ENCODE peak calls at places on chromosomes 7 and 10, in seven cellular contexts. One of them, this sample, is unnamed.

GRCh38 chr10:51224610-51225230 is 150.4 kb downstream of the PRKG1 start:
- DNase-seq in activated T-helper 9 cell treated with anti-CD3 and anti-CD28 coated beads, Interleukin-2, amount 50 U/mL, for 16 hours: no peak
- DNase-seq in GM12878: no peak
- DNase-seq in nephron progenitor cell: no peak
- DNase-seq in cardiac fibroblast: peak; percentile 77
- DNase-seq in T-helper 9 cell: no peak
- DNase-seq in foreskin fibroblast: peak; percentile 90
- DNase-seq in this sample: no peak

GRCh38 chr7:130363156-130363847 is 17.0 kb upstream of the CPA1 start:
- DNase-seq in nephron progenitor cell: no peak
- DNase-seq in activated T-helper 9 cell treated with anti-CD3 and anti-CD28 coated beads, Interleukin-2, amount 50 U/mL, for 16 hours: no peak
- DNase-seq in cardiac fibroblast: peak; percentile 98
- DNase-seq in foreskin fibroblast: peak; percentile 98
- DNase-seq in GM12878: no peak
- DNase-seq in T-helper 9 cell: no peak
- DNase-seq in this sample: no peak

GRCh38 chr10:119161680-119162079 is 3.8 kb downstream of the SFXN4 start:
- DNase-seq in activated T-helper 9 cell treated with anti-CD3 and anti-CD28 coated beads, Interleukin-2, amount 50 U/mL, for 16 hours: no peak
- DNase-seq in foreskin fibroblast: peak; percentile 22
- DNase-seq in T-helper 9 cell: no peak
- DNase-seq in nephron progenitor cell: no peak
- DNase-seq in cardiac fibroblast: peak; percentile 31
- DNase-seq in GM12878: no peak
- DNase-seq in this sample: no peak

GRCh38 chr10:52955337-52955736 is 182.8 kb upstream of the MBL2 start:
- DNase-seq in T-helper 9 cell: no peak
- DNase-seq in activated T-helper 9 cell treated with anti-CD3 and anti-CD28 coated beads, Interleukin-2, amount 50 U/mL, for 16 hours: no peak
- DNase-seq in foreskin fibroblast: no peak
- DNase-seq in nephron progenitor cell: no peak
- DNase-seq in cardiac fibroblast: no peak
- DNase-seq in GM12878: no peak
- DNase-seq in this sample: no peak

GRCh38 chr7:95304990-95305389 is 19.3 kb downstream of the PON1 start:
- DNase-seq in T-helper 9 cell: no peak
- DNase-seq in foreskin fibroblast: no peak
- DNase-seq in nephron progenitor cell: no peak
- DNase-seq in activated T-helper 9 cell treated with anti-CD3 and anti-CD28 coated beads, Interleukin-2, amount 50 U/mL, for 16 hours: no peak
- DNase-seq in cardiac fibroblast: no peak
- DNase-seq in GM12878: no peak
- DNase-seq in this sample: no peak

GRCh38 chr7:93894426-93894825 is 3.9 kb upstream of the TFPI2 start:
- DNase-seq in activated T-helper 9 cell treated with anti-CD3 and anti-CD28 coated beads, Interleukin-2, amount 50 U/mL, for 16 hours: no peak
- DNase-seq in foreskin fibroblast: peak; percentile 23
- DNase-seq in GM12878: no peak
- DNase-seq in cardiac fibroblast: no peak
- DNase-seq in nephron progenitor cell: no peak
- DNase-seq in T-helper 9 cell: no peak
- DNase-seq in this sample: no peak

GRCh38 chr7:157043745-157044144 is 33.3 kb upstream of the MNX1 start:
- DNase-seq in cardiac fibroblast: peak; percentile 58
- DNase-seq in activated T-helper 9 cell treated with anti-CD3 and anti-CD28 coated beads, Interleukin-2, amount 50 U/mL, for 16 hours: no peak
- DNase-seq in T-helper 9 cell: no peak
- DNase-seq in foreskin fibroblast: peak; percentile 69
- DNase-seq in nephron progenitor cell: no peak
- DNase-seq in GM12878: no peak
- DNase-seq in this sample: no peak

GRCh38 chr7:50142421-50143113 is 49.5 kb upstream of the ZPBP start:
- DNase-seq in activated T-helper 9 cell treated with anti-CD3 and anti-CD28 coated beads, Interleukin-2, amount 50 U/mL, for 16 hours: no peak
- DNase-seq in GM12878: peak; percentile 24
- DNase-seq in cardiac fibroblast: peak; percentile 54
- DNase-seq in nephron progenitor cell: peak; percentile 12
- DNase-seq in T-helper 9 cell: no peak
- DNase-seq in foreskin fibroblast: peak; percentile 39
- DNase-seq in this sample: peak; percentile 85

GRCh38 chr7:119842786-119843185 is 430.2 kb upstream of the KCND2 start:
- DNase-seq in GM12878: no peak
- DNase-seq in activated T-helper 9 cell treated with anti-CD3 and anti-CD28 coated beads, Interleukin-2, amount 50 U/mL, for 16 hours: no peak
- DNase-seq in nephron progenitor cell: no peak
- DNase-seq in foreskin fibroblast: no peak
- DNase-seq in cardiac fibroblast: no peak
- DNase-seq in T-helper 9 cell: no peak
- DNase-seq in this sample: no peak

GRCh38 chr10:69217119-69217754 is 2.9 kb upstream of the HKDC1 start:
- DNase-seq in cardiac fibroblast: peak; percentile 80
- DNase-seq in GM12878: no peak
- DNase-seq in activated T-helper 9 cell treated with anti-CD3 and anti-CD28 coated beads, Interleukin-2, amount 50 U/mL, for 16 hours: no peak
- DNase-seq in T-helper 9 cell: no peak
- DNase-seq in nephron progenitor cell: no peak
- DNase-seq in foreskin fibroblast: peak; percentile 89
- DNase-seq in this sample: no peak

GRCh38 chr10:30534465-30535144 is 94.9 kb downstream of the LYZL2 start:
- DNase-seq in GM12878: no peak
- DNase-seq in nephron progenitor cell: peak; percentile 66
- DNase-seq in foreskin fibroblast: peak; percentile 81
- DNase-seq in activated T-helper 9 cell treated with anti-CD3 and anti-CD28 coated beads, Interleukin-2, amount 50 U/mL, for 16 hours: peak; percentile 37
- DNase-seq in cardiac fibroblast: peak; percentile 86
- DNase-seq in T-helper 9 cell: peak; percentile 53
- DNase-seq in this sample: peak; percentile 93

This sample was measured in Kasumi-1.